ENCODE peak calls at places on chromosomes 16 and 17, in eight cellular contexts. One of them, this sample, is unnamed. For H3K4me1, the result is how much of the 10 kb centered on the place peaks cover.

GRCh38 chr17:79612468-79613194 is 1.8 kb upstream of the RBFOX3 start:
- DNase-seq in gastrocnemius medialis: no peak
- DNase-seq in heart left ventricle: no peak
- DNase-seq in breast epithelium: no peak
- DNase-seq in esophagus muscularis mucosa: no peak
- DNase-seq in adrenal gland: peak
- DNase-seq in K562: peak
- DNase-seq in transverse colon: peak
- DNase-seq in this sample: no peak

GRCh38 chr16:1823821-1824220 is 2.8 kb downstream of the HAGH start:
- DNase-seq in transverse colon: no peak
- DNase-seq in gastrocnemius medialis: no peak
- DNase-seq in adrenal gland: peak
- DNase-seq in K562: peak
- DNase-seq in esophagus muscularis mucosa: no peak
- DNase-seq in breast epithelium: no peak
- DNase-seq in heart left ventricle: no peak
- DNase-seq in this sample: no peak

GRCh38 chr17:181213-182163 is at the start of gene DOC2B:
- DNase-seq in transverse colon: peak
- DNase-seq in esophagus muscularis mucosa: no peak
- DNase-seq in breast epithelium: no peak
- DNase-seq in gastrocnemius medialis: no peak
- DNase-seq in K562: no peak
- DNase-seq in adrenal gland: peak
- DNase-seq in heart left ventricle: peak
- DNase-seq in this sample: no peak

GRCh38 chr17:76513306-76513692 is 12.1 kb upstream of the RHBDF2 start:
- DNase-seq in esophagus muscularis mucosa: no peak
- DNase-seq in transverse colon: no peak
- DNase-seq in K562: no peak
- DNase-seq in breast epithelium: no peak
- DNase-seq in heart left ventricle: no peak
- DNase-seq in adrenal gland: no peak
- DNase-seq in gastrocnemius medialis: no peak
- DNase-seq in this sample: no peak

GRCh38 chr17:31433091-31433790 is 41.8 kb downstream of the RAB11FIP4 start:
- DNase-seq in esophagus muscularis mucosa: no peak
- DNase-seq in heart left ventricle: no peak
- DNase-seq in transverse colon: no peak
- DNase-seq in adrenal gland: no peak
- DNase-seq in K562: no peak
- DNase-seq in breast epithelium: no peak
- DNase-seq in gastrocnemius medialis: no peak
- DNase-seq in this sample: no peak

GRCh38 chr17:30421592-30421991 is 42.9 kb downstream of the CPD start:
- DNase-seq in adrenal gland: no peak
- DNase-seq in esophagus muscularis mucosa: no peak
- DNase-seq in K562: no peak
- DNase-seq in breast epithelium: no peak
- DNase-seq in gastrocnemius medialis: no peak
- DNase-seq in heart left ventricle: no peak
- DNase-seq in transverse colon: no peak
- DNase-seq in this sample: no peak

GRCh38 chr17:57523926-57524634 is 221.0 kb downstream of the CCDC182 start:
- DNase-seq in esophagus muscularis mucosa: no peak
- DNase-seq in heart left ventricle: peak
- DNase-seq in breast epithelium: peak
- DNase-seq in adrenal gland: peak
- DNase-seq in transverse colon: no peak
- DNase-seq in gastrocnemius medialis: peak
- DNase-seq in K562: no peak
- DNase-seq in this sample: no peak

GRCh38 chr16:17101646-17102045 is 369.1 kb downstream of the XYLT1 start:
- DNase-seq in esophagus muscularis mucosa: no peak
- DNase-seq in adrenal gland: no peak
- DNase-seq in K562: peak
- DNase-seq in gastrocnemius medialis: no peak
- DNase-seq in breast epithelium: no peak
- DNase-seq in transverse colon: no peak
- DNase-seq in heart left ventricle: no peak
- DNase-seq in this sample: no peak

GRCh38 chr16:47779201-47780016 is 318.3 kb downstream of the PHKB start:
- DNase-seq in breast epithelium: no peak
- DNase-seq in K562: no peak
- DNase-seq in heart left ventricle: no peak
- DNase-seq in transverse colon: no peak
- DNase-seq in esophagus muscularis mucosa: no peak
- DNase-seq in adrenal gland: peak
- DNase-seq in gastrocnemius medialis: no peak
- DNase-seq in this sample: no peak

GRCh38 chr17:36092228-36092627 is 2.3 kb upstream of the CCL3 start:
- DNase-seq in transverse colon: no peak
- DNase-seq in heart left ventricle: no peak
- DNase-seq in esophagus muscularis mucosa: no peak
- DNase-seq in K562: no peak
- DNase-seq in breast epithelium: no peak
- DNase-seq in gastrocnemius medialis: no peak
- DNase-seq in adrenal gland: no peak
- DNase-seq in this sample: no peak

GRCh38 chr16:1991588-1992474 is 2.1 kb downstream of the SYNGR3 start:
- DNase-seq in gastrocnemius medialis: peak
- DNase-seq in adrenal gland: peak
- DNase-seq in heart left ventricle: peak
- DNase-seq in K562: peak
- DNase-seq in breast epithelium: peak
- DNase-seq in transverse colon: peak
- DNase-seq in esophagus muscularis mucosa: peak
- DNase-seq in this sample: peak

GRCh38 chr16:5025171-5025632 is 8.5 kb downstream of the NAGPA start:
- DNase-seq in breast epithelium: no peak
- DNase-seq in esophagus muscularis mucosa: no peak
- DNase-seq in heart left ventricle: no peak
- DNase-seq in K562: no peak
- DNase-seq in transverse colon: peak
- DNase-seq in gastrocnemius medialis: peak
- DNase-seq in adrenal gland: no peak
- DNase-seq in this sample: no peak

GRCh38 chr16:57938936-57939871 is 31.7 kb downstream of the CNGB1 start:
- DNase-seq in heart left ventricle: peak
- DNase-seq in gastrocnemius medialis: peak
- DNase-seq in esophagus muscularis mucosa: no peak
- DNase-seq in K562: no peak
- DNase-seq in breast epithelium: peak
- DNase-seq in adrenal gland: peak
- DNase-seq in transverse colon: peak
- DNase-seq in this sample: peak

GRCh38 chr17:4492762-4493561 is 5.7 kb upstream of the SPNS2 start:
- DNase-seq in heart left ventricle: no peak
- DNase-seq in esophagus muscularis mucosa: no peak
- DNase-seq in transverse colon: peak
- DNase-seq in gastrocnemius medialis: no peak
- DNase-seq in breast epithelium: no peak
- DNase-seq in K562: peak
- DNase-seq in adrenal gland: peak
- DNase-seq in this sample: no peak

GRCh38 chr16:69798466-69798865 is 36.3 kb downstream of the WWP2 start:
- DNase-seq in transverse colon: no peak
- DNase-seq in adrenal gland: no peak
- DNase-seq in breast epithelium: no peak
- DNase-seq in K562: no peak
- DNase-seq in esophagus muscularis mucosa: no peak
- DNase-seq in heart left ventricle: no peak
- DNase-seq in gastrocnemius medialis: no peak
- DNase-seq in this sample: no peak

GRCh38 chr16:86383488-86384262 is 126.7 kb upstream of the FOXF1 start:
- DNase-seq in heart left ventricle: no peak
- DNase-seq in transverse colon: no peak
- DNase-seq in breast epithelium: no peak
- DNase-seq in adrenal gland: peak
- DNase-seq in K562: peak
- DNase-seq in esophagus muscularis mucosa: no peak
- DNase-seq in gastrocnemius medialis: no peak
- DNase-seq in this sample: peak

GRCh38 chr16:66408181-66409048 is 18.7 kb upstream of the BEAN1 start:
- DNase-seq in heart left ventricle: peak
- DNase-seq in adrenal gland: no peak
- DNase-seq in transverse colon: no peak
- DNase-seq in esophagus muscularis mucosa: no peak
- DNase-seq in K562: no peak
- DNase-seq in gastrocnemius medialis: no peak
- DNase-seq in breast epithelium: peak
- DNase-seq in this sample: no peak

GRCh38 chr17:21247859-21248258 is 5.4 kb downstream of the NATD1 start:
- DNase-seq in esophagus muscularis mucosa: no peak
- DNase-seq in heart left ventricle: no peak
- DNase-seq in gastrocnemius medialis: peak
- DNase-seq in breast epithelium: no peak
- DNase-seq in adrenal gland: no peak
- DNase-seq in K562: no peak
- DNase-seq in transverse colon: no peak
- DNase-seq in this sample: no peak

GRCh38 chr17:21249911-21250703 is 3.1 kb downstream of the NATD1 start:
- DNase-seq in heart left ventricle: no peak
- DNase-seq in gastrocnemius medialis: no peak
- DNase-seq in K562: no peak
- DNase-seq in adrenal gland: no peak
- DNase-seq in breast epithelium: no peak
- DNase-seq in transverse colon: no peak
- DNase-seq in esophagus muscularis mucosa: no peak
- DNase-seq in this sample: no peak

GRCh38 chr17:21246698-21247097 is 6.5 kb downstream of the NATD1 start:
- DNase-seq in K562: no peak
- DNase-seq in gastrocnemius medialis: no peak
- DNase-seq in breast epithelium: no peak
- DNase-seq in adrenal gland: no peak
- DNase-seq in heart left ventricle: no peak
- DNase-seq in transverse colon: no peak
- DNase-seq in esophagus muscularis mucosa: no peak
- DNase-seq in this sample: no peak

GRCh38 chr17:21249086-21249795 is 4.0 kb downstream of the NATD1 start:
- DNase-seq in heart left ventricle: no peak
- DNase-seq in breast epithelium: no peak
- DNase-seq in transverse colon: no peak
- DNase-seq in esophagus muscularis mucosa: no peak
- DNase-seq in gastrocnemius medialis: peak
- DNase-seq in adrenal gland: no peak
- DNase-seq in K562: no peak
- DNase-seq in this sample: no peak

DNA sequence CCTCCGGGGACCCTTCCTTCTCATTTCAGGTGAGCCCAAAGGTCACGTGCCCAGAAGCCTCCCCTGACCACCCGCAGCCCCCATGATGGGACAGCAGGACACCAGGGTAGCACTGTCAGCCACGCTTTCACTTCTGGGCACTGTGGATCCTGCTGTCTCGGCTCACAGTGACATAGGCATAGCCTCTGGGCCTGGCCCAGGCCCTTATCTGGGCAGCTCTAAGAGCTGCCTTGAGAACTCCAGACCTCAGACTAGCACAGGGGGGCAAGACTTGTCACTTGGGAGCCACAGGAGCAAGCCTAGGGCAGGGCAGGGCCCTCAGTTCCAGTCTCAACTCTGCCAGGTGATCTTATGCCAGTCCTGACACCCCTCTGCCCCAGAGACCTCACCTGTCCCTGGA is 4.7 kb downstream of the NATD1 start:
- DNase-seq in adrenal gland: no peak
- DNase-seq in heart left ventricle: no peak
- DNase-seq in transverse colon: no peak
- DNase-seq in breast epithelium: no peak
- DNase-seq in gastrocnemius medialis: no peak
- DNase-seq in K562: no peak
- DNase-seq in esophagus muscularis mucosa: no peak
- DNase-seq in this sample: no peak
- H3K4me1 ChIP-seq in adrenal gland: under half
- H3K4me1 ChIP-seq in heart left ventricle: under half
- H3K4me1 ChIP-seq in transverse colon: under half
- H3K4me1 ChIP-seq in breast epithelium: under half
- H3K4me1 ChIP-seq in gastrocnemius medialis: half or more
- H3K4me1 ChIP-seq in K562: under half
- H3K4me1 ChIP-seq in esophagus muscularis mucosa: under half
- H3K4me1 ChIP-seq in this sample: under half

DNA sequence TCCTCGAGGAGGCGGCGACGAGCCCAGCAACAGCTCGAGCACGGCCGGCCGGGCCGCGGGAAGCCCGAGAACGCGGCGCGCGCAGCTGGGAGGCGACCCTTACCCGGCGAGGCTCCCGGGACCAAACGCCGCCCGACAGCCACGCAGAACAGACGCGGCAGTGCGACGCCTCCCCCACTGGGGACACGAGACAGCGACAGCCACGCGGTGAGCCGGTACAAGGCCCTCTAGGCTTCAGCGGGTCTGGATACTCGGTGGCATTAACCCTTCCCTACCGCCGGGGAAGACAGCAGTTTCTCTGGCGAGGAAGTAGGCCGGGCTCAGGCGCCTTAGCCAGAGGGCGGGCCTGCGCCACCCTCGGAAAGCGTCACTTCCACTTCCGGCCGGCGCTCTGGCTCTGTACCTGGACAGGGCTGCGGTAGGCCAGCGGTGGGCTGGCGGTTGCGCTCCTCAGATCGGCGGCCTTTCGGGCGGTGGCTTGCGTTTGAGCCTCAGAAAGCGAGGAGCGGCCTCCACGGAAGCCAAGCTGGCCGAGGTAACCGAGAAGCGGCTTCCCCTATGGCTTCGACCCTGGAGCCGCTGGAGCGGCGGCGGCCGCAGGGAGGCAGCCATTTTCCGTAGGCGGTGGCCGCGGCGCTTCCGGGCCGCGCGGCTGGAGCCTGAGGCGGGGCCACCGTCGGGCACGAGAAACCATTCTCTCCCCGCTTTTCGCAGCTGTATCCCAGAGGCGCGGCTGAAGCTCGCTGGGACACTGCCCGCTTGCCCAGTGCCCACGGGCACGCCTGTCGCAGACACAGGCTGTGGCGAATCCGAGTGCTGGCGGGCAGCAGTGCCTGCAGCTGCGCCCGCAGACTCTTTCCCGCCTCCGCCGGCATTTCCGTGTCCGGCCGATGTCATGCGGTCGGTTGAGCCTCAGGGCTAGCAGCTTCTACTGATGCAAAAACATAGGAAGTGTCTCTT is at the start of the genes TIGD7 and ZNF75A:
- DNase-seq in gastrocnemius medialis: peak
- DNase-seq in adrenal gland: peak
- DNase-seq in esophagus muscularis mucosa: peak
- DNase-seq in transverse colon: peak
- DNase-seq in heart left ventricle: peak
- DNase-seq in K562: peak
- DNase-seq in breast epithelium: peak
- DNase-seq in this sample: peak
- TF ChIP-seq POLR2A in gastrocnemius medialis: peak
- TF ChIP-seq POLR2A in adrenal gland: peak
- TF ChIP-seq POLR2A in esophagus muscularis mucosa: peak
- TF ChIP-seq POLR2A in transverse colon: peak
- TF ChIP-seq POLR2A in heart left ventricle: no peak
- TF ChIP-seq POLR2A in K562: peak
- TF ChIP-seq POLR2A in breast epithelium: peak
- TF ChIP-seq POLR2A in this sample: peak

GRCh38 chr17:2871720-2872119 is 75.5 kb downstream of the RAP1GAP2 start:
- DNase-seq in adrenal gland: no peak
- DNase-seq in K562: no peak
- DNase-seq in transverse colon: no peak
- DNase-seq in heart left ventricle: no peak
- DNase-seq in breast epithelium: no peak
- DNase-seq in gastrocnemius medialis: no peak
- DNase-seq in esophagus muscularis mucosa: no peak
- DNase-seq in this sample: no peak
- H3K4me3 ChIP-seq in adrenal gland: no peak
- H3K4me3 ChIP-seq in K562: no peak
- H3K4me3 ChIP-seq in transverse colon: no peak
- H3K4me3 ChIP-seq in heart left ventricle: no peak
- H3K4me3 ChIP-seq in breast epithelium: no peak
- H3K4me3 ChIP-seq in gastrocnemius medialis: no peak
- H3K4me3 ChIP-seq in esophagus muscularis mucosa: no peak
- H3K4me3 ChIP-seq in this sample: no peak

GRCh38 chr17:39195568-39196160 is 1.8 kb downstream of the CACNB1 start:
- DNase-seq in adrenal gland: no peak
- DNase-seq in gastrocnemius medialis: peak
- DNase-seq in K562: no peak
- DNase-seq in heart left ventricle: no peak
- DNase-seq in esophagus muscularis mucosa: no peak
- DNase-seq in transverse colon: peak
- DNase-seq in breast epithelium: no peak
- DNase-seq in this sample: no peak
- H3K4me1 ChIP-seq in adrenal gland: under half
- H3K4me1 ChIP-seq in gastrocnemius medialis: half or more
- H3K4me1 ChIP-seq in K562: under half
- H3K4me1 ChIP-seq in heart left ventricle: under half
- H3K4me1 ChIP-seq in esophagus muscularis mucosa: half or more
- H3K4me1 ChIP-seq in transverse colon: under half
- H3K4me1 ChIP-seq in breast epithelium: under half
- H3K4me1 ChIP-seq in this sample: under half